ENCODE peak calls at places on chromosome 22, in eight cellular contexts. E is H9, T is fibroblast of lung, Z is Peyer's patch, I is ovary, B is mammary epithelial cell, O is IMR-90, F is colonic mucosa. X is an unnamed sample. For H3K4me1, the result is how much of the 10 kb centered on the place peaks cover.

GRCh38 chr22:46027219-46028068 is 50.5 kb upstream of the WNT7B start:
- DNase-seq in I (peak), F (peak), Z (peak), T (no peak), O (no peak), B (no peak), E (no peak), X (peak)

GRCh38 chr22:49833340-49834007 is 5.8 kb upstream of the BRD1 start:
- DNase-seq in O (no peak), I (no peak), T (no peak), Z (no peak), F (no peak), B (peak), E (no peak), X (no peak)

GRCh38 chr22:24289138-24289537 is 18.5 kb downstream of the SPECC1L start:
- DNase-seq in O (peak), T (peak), F (no peak), Z (no peak), E (no peak), B (no peak), I (no peak), X (no peak)

GRCh38 chr22:37454857-37455686 is 27.8 kb upstream of the ELFN2 start:
- DNase-seq in T (peak), I (no peak), B (peak), E (no peak), Z (no peak), O (peak), F (no peak), X (no peak)

GRCh38 chr22:44347098-44347497 is 34.3 kb upstream of the SHISAL1 start:
- DNase-seq in O (peak), F (no peak), E (no peak), B (no peak), Z (no peak), I (no peak), T (no peak), X (no peak)

GRCh38 chr22:19787849-19788141 is 27.2 kb downstream of the TBX1 start:
- DNase-seq in T (no peak), O (no peak), E (no peak), I (no peak), F (no peak), B (no peak), Z (no peak), X (no peak)

GRCh38 chr22:23248583-23248982 is 68.3 kb downstream of the BCR start:
- DNase-seq in F (no peak), Z (no peak), O (peak), E (peak), T (peak), I (no peak), B (peak), X (no peak)

GRCh38 chr22:43319661-43320486 is 23.3 kb downstream of the SCUBE1 start:
- DNase-seq in T (no peak), Z (no peak), O (no peak), I (no peak), F (no peak), B (no peak), E (no peak), X (no peak)

GRCh38 chr22:45318558-45319318 is 9.0 kb downstream of the FAM118A start:
- DNase-seq in I (no peak), Z (peak), E (no peak), T (peak), O (peak), B (peak), F (no peak), X (no peak)

GRCh38 chr22:46318576-46318975 is 16.9 kb upstream of the TRMU start:
- DNase-seq in T (no peak), F (no peak), B (no peak), E (no peak), Z (no peak), I (no peak), O (no peak), X (no peak)

GRCh38 chr22:47193606-47194316 is 431.3 kb downstream of the TBC1D22A start:
- DNase-seq in O (no peak), B (no peak), E (no peak), F (peak), I (peak), T (no peak), Z (no peak), X (peak)

GRCh38 chr22:45518580-45518991 is 15.9 kb downstream of the FBLN1 start:
- DNase-seq in Z (no peak), O (no peak), F (no peak), I (no peak), E (no peak), B (peak), T (no peak), X (no peak)

GRCh38 chr22:33271390-33272161 is 213.4 kb upstream of the SYN3 start:
- DNase-seq in E (no peak), Z (peak), F (peak), T (peak), O (peak), I (peak), B (no peak), X (peak)

GRCh38 chr22:50202130-50202671 is 1.4 kb downstream of the SELENOO start:
- DNase-seq in I (no peak), Z (no peak), E (no peak), B (no peak), O (no peak), F (no peak), T (no peak), X (no peak)

GRCh38 chr22:23066200-23067022 is 3.9 kb upstream of the GNAZ start:
- DNase-seq in E (no peak), O (no peak), T (no peak), B (no peak), Z (peak), I (no peak), F (no peak), X (peak)

GRCh38 chr22:25497269-25497668 is 67.2 kb upstream of the GRK3 start:
- DNase-seq in B (peak), Z (no peak), F (no peak), E (no peak), I (no peak), O (peak), T (no peak), X (no peak)

GRCh38 chr22:43150731-43151206 is 590 bp upstream of the TSPO start:
- DNase-seq in I (no peak), Z (no peak), B (no peak), O (no peak), F (no peak), E (peak), T (no peak), X (no peak)

GRCh38 chr22:39520874-39521857 is 804 bp downstream of the ATF4 start:
- DNase-seq in O (peak), F (peak), T (peak), I (peak), E (no peak), B (peak), Z (peak), X (peak)
- H3K4me1 ChIP-seq in O (under half), F (under half), T (under half), I (under half), E (under half), B (under half), Z (under half), X (half or more)

DNA sequence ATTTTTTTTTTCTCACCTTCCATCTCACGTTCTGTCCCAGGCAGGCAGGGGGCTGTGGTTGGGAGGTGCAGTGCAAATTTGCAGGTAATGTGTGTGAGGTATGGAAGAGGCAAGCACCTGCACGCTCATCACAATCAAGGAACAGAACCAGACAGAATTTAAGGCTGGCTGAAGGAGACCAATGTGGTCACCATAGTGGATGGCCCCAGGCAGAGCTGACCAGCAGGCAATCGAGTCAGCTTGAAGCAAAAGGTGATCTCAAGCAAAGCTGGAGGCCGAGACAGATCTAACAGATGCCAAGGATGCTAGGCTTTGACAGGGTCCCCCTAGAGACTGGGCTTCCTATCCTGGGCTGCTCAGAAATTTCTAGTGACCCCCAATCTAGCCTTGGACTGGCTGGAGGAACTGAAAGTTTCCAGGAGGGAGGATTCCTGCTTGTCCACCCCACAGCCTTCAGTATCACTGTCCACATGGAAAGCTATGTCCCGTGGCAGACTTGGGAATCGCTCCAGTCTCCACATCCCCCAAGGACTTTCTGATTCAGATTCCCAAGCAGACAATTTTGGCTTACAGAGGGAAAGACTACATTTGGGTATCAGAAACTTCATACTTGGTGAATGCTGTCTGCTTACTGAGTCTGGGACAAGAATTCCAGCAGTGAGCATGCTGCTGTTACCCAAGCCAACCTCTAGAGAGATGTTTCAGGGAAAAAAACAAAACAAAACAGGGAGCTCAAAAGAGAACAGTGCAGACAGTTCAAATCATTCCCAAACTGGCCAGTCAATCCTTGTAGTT is 9.0 kb upstream of the MICAL3 start:
- DNase-seq in I (peak), O (peak), Z (no peak), B (no peak), T (no peak), E (no peak), F (no peak), X (peak)
- TF ChIP-seq CTCF in I (no peak), O (peak), Z (no peak), B (no peak), T (peak), E (no peak), F (no peak), X (peak)

GRCh38 chr22:38871360-38872171 is 450 bp downstream of the CBX6 start:
- DNase-seq in B (peak), E (no peak), I (peak), Z (peak), T (no peak), O (no peak), F (no peak), X (peak)
- H3K27ac ChIP-seq in B (peak), E (no peak), I (peak), Z (peak), T (peak), O (peak), F (peak), X (peak)

GRCh38 chr22:39643311-39644083 is 72.9 kb downstream of the CACNA1I start:
- DNase-seq in Z (no peak), I (no peak), F (no peak), E (no peak), B (no peak), O (peak), T (no peak), X (no peak)
- H3K4me1 ChIP-seq in Z (under half), I (under half), F (under half), E (under half), B (under half), O (under half), T (under half), X (under half)

DNA sequence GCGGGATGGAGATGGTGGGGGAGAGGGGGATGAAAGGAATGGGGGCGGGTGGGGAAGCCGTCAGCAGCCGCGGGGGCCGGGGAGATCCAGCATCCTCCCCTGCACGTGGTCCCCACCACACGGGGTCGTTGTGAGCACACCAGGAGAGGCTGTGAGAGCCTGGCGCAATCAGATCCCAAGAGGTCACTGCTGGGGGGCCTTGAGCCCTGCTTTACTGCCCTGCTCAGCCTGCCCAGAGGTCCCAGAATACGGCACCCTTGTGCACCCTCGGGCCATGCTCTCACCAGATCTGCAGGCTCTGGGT is 7.4 kb downstream of the CABP7 start:
- DNase-seq in I (peak), T (peak), Z (no peak), E (peak), B (no peak), F (peak), O (peak), X (no peak)
- TF ChIP-seq CTCF in I (no peak), T (peak), Z (peak), E (peak), B (peak), F (no peak), O (peak), X (no peak)

GRCh38 chr22:36166086-36166485 is 5.5 kb upstream of the APOL3 start:
- DNase-seq in F (no peak), E (no peak), Z (no peak), B (no peak), T (no peak), O (no peak), I (no peak), X (no peak)

GRCh38 chr22:36163497-36163896 is 2.9 kb upstream of the APOL3 start:
- DNase-seq in O (no peak), T (no peak), F (no peak), I (no peak), B (no peak), E (no peak), Z (no peak), X (no peak)

GRCh38 chr22:36166518-36167220 is 6.1 kb upstream of the APOL3 start:
- DNase-seq in T (no peak), F (no peak), Z (no peak), I (no peak), E (no peak), O (no peak), B (no peak), X (no peak)

GRCh38 chr22:36165161-36165560 is 4.6 kb upstream of the APOL3 start:
- DNase-seq in F (no peak), T (no peak), B (no peak), Z (no peak), I (no peak), O (no peak), E (no peak), X (no peak)

GRCh38 chr22:36164621-36165020 is 4.1 kb upstream of the APOL3 start:
- DNase-seq in I (no peak), F (no peak), T (no peak), E (no peak), Z (no peak), B (no peak), O (no peak), X (no peak)
- H3K27ac ChIP-seq in I (no peak), F (no peak), T (no peak), E (no peak), Z (no peak), B (no peak), O (no peak), X (no peak)

GRCh38 chr22:30471616-30472318 is at the start of gene SEC14L3:
- DNase-seq in E (no peak), I (no peak), T (no peak), O (no peak), F (no peak), B (no peak), Z (no peak), X (no peak)
- H3K4me1 ChIP-seq in E (under half), I (under half), T (under half), O (under half), F (under half), B (under half), Z (under half), X (under half)

X was measured in tibial artery.